ENCODE peak calls at places on chromosomes 6 and 20, in ten cellular contexts. One of them, this sample, is unnamed.

GRCh38 chr6:89371849-89372505 is 19.5 kb upstream of the UBE2J1 start:
- DNase-seq in GM23338: peak
- DNase-seq in foreskin fibroblast: peak
- DNase-seq in tibial artery: peak
- DNase-seq in AG04449: no peak
- DNase-seq in right lobe of liver: peak
- DNase-seq in fibroblast of lung: peak
- DNase-seq in MG63: peak
- DNase-seq in HFF-Myc: no peak
- DNase-seq in BJ: no peak
- DNase-seq in this sample: peak

GRCh38 chr6:6736753-6737654 is 148.5 kb downstream of the LY86 start:
- DNase-seq in HFF-Myc: peak
- DNase-seq in right lobe of liver: no peak
- DNase-seq in foreskin fibroblast: peak
- DNase-seq in BJ: peak
- DNase-seq in MG63: peak
- DNase-seq in GM23338: peak
- DNase-seq in AG04449: no peak
- DNase-seq in tibial artery: peak
- DNase-seq in fibroblast of lung: peak
- DNase-seq in this sample: peak

GRCh38 chr20:33679758-33680485 is 5.7 kb upstream of the NECAB3 start:
- DNase-seq in fibroblast of lung: no peak
- DNase-seq in BJ: no peak
- DNase-seq in HFF-Myc: no peak
- DNase-seq in foreskin fibroblast: no peak
- DNase-seq in GM23338: no peak
- DNase-seq in MG63: no peak
- DNase-seq in right lobe of liver: no peak
- DNase-seq in tibial artery: peak
- DNase-seq in AG04449: no peak
- DNase-seq in this sample: no peak

GRCh38 chr6:138240476-138241245 is 22.4 kb upstream of the PBOV1 start:
- DNase-seq in MG63: peak
- DNase-seq in right lobe of liver: no peak
- DNase-seq in fibroblast of lung: no peak
- DNase-seq in tibial artery: no peak
- DNase-seq in HFF-Myc: no peak
- DNase-seq in foreskin fibroblast: no peak
- DNase-seq in BJ: no peak
- DNase-seq in GM23338: no peak
- DNase-seq in AG04449: peak
- DNase-seq in this sample: no peak

GRCh38 chr6:14130431-14131075 is 13.0 kb downstream of the CD83 start:
- DNase-seq in tibial artery: no peak
- DNase-seq in MG63: no peak
- DNase-seq in right lobe of liver: no peak
- DNase-seq in foreskin fibroblast: no peak
- DNase-seq in BJ: no peak
- DNase-seq in fibroblast of lung: no peak
- DNase-seq in HFF-Myc: no peak
- DNase-seq in AG04449: no peak
- DNase-seq in GM23338: no peak
- DNase-seq in this sample: no peak

GRCh38 chr20:39547546-39548410 is 585.6 kb downstream of the DHX35 start:
- DNase-seq in right lobe of liver: no peak
- DNase-seq in GM23338: peak
- DNase-seq in tibial artery: no peak
- DNase-seq in HFF-Myc: no peak
- DNase-seq in fibroblast of lung: no peak
- DNase-seq in BJ: no peak
- DNase-seq in MG63: no peak
- DNase-seq in foreskin fibroblast: no peak
- DNase-seq in AG04449: no peak
- DNase-seq in this sample: no peak

GRCh38 chr20:36808317-36809257 is 35.0 kb upstream of the DSN1 start:
- DNase-seq in GM23338: peak
- DNase-seq in tibial artery: peak
- DNase-seq in AG04449: peak
- DNase-seq in MG63: peak
- DNase-seq in right lobe of liver: peak
- DNase-seq in BJ: no peak
- DNase-seq in HFF-Myc: no peak
- DNase-seq in foreskin fibroblast: peak
- DNase-seq in fibroblast of lung: peak
- DNase-seq in this sample: peak

GRCh38 chr6:5695260-5696245 is 311.2 kb downstream of the NRN1 start:
- DNase-seq in right lobe of liver: no peak
- DNase-seq in BJ: peak
- DNase-seq in tibial artery: peak
- DNase-seq in AG04449: peak
- DNase-seq in foreskin fibroblast: peak
- DNase-seq in HFF-Myc: peak
- DNase-seq in GM23338: no peak
- DNase-seq in MG63: peak
- DNase-seq in fibroblast of lung: peak
- DNase-seq in this sample: peak

GRCh38 chr20:16701296-16701695 is 28.5 kb upstream of the SNRPB2 start:
- DNase-seq in tibial artery: no peak
- DNase-seq in HFF-Myc: no peak
- DNase-seq in GM23338: peak
- DNase-seq in MG63: no peak
- DNase-seq in fibroblast of lung: no peak
- DNase-seq in AG04449: no peak
- DNase-seq in foreskin fibroblast: no peak
- DNase-seq in right lobe of liver: no peak
- DNase-seq in BJ: no peak
- DNase-seq in this sample: no peak

GRCh38 chr6:122671246-122671645 is 61.0 kb downstream of the PKIB start:
- DNase-seq in tibial artery: no peak
- DNase-seq in BJ: no peak
- DNase-seq in GM23338: no peak
- DNase-seq in AG04449: no peak
- DNase-seq in right lobe of liver: no peak
- DNase-seq in fibroblast of lung: no peak
- DNase-seq in MG63: no peak
- DNase-seq in HFF-Myc: no peak
- DNase-seq in foreskin fibroblast: no peak
- DNase-seq in this sample: no peak

GRCh38 chr6:53737746-53738145 is 57.1 kb upstream of the LRRC1 start:
- DNase-seq in AG04449: no peak
- DNase-seq in HFF-Myc: no peak
- DNase-seq in foreskin fibroblast: no peak
- DNase-seq in MG63: no peak
- DNase-seq in tibial artery: no peak
- DNase-seq in fibroblast of lung: no peak
- DNase-seq in BJ: no peak
- DNase-seq in GM23338: no peak
- DNase-seq in right lobe of liver: no peak
- DNase-seq in this sample: no peak

GRCh38 chr6:162200036-162200435 is 527.5 kb downstream of the PRKN start:
- DNase-seq in AG04449: no peak
- DNase-seq in HFF-Myc: no peak
- DNase-seq in GM23338: no peak
- DNase-seq in fibroblast of lung: no peak
- DNase-seq in right lobe of liver: no peak
- DNase-seq in MG63: no peak
- DNase-seq in BJ: no peak
- DNase-seq in foreskin fibroblast: no peak
- DNase-seq in tibial artery: no peak
- DNase-seq in this sample: no peak

GRCh38 chr20:59421089-59421488 is 120.7 kb downstream of the EDN3 start:
- DNase-seq in AG04449: no peak
- DNase-seq in BJ: no peak
- DNase-seq in fibroblast of lung: no peak
- DNase-seq in foreskin fibroblast: no peak
- DNase-seq in tibial artery: no peak
- DNase-seq in right lobe of liver: no peak
- DNase-seq in HFF-Myc: no peak
- DNase-seq in GM23338: no peak
- DNase-seq in MG63: no peak
- DNase-seq in this sample: no peak

GRCh38 chr6:90216081-90216977 is 80.3 kb downstream of the BACH2 start:
- DNase-seq in tibial artery: peak
- DNase-seq in right lobe of liver: no peak
- DNase-seq in HFF-Myc: no peak
- DNase-seq in foreskin fibroblast: no peak
- DNase-seq in AG04449: peak
- DNase-seq in fibroblast of lung: peak
- DNase-seq in BJ: no peak
- DNase-seq in GM23338: peak
- DNase-seq in MG63: peak
- DNase-seq in this sample: peak

GRCh38 chr6:107728564-107728897 is 95.6 kb downstream of the SCML4 start:
- DNase-seq in AG04449: no peak
- DNase-seq in tibial artery: no peak
- DNase-seq in BJ: no peak
- DNase-seq in right lobe of liver: no peak
- DNase-seq in foreskin fibroblast: no peak
- DNase-seq in GM23338: no peak
- DNase-seq in fibroblast of lung: no peak
- DNase-seq in HFF-Myc: no peak
- DNase-seq in MG63: no peak
- DNase-seq in this sample: no peak

GRCh38 chr20:53265304-53265875 is 293.2 kb downstream of the TSHZ2 start:
- DNase-seq in MG63: no peak
- DNase-seq in AG04449: no peak
- DNase-seq in fibroblast of lung: no peak
- DNase-seq in right lobe of liver: no peak
- DNase-seq in BJ: no peak
- DNase-seq in tibial artery: no peak
- DNase-seq in foreskin fibroblast: no peak
- DNase-seq in HFF-Myc: no peak
- DNase-seq in GM23338: no peak
- DNase-seq in this sample: no peak

GRCh38 chr6:101614774-101615173 is 221.3 kb downstream of the GRIK2 start:
- DNase-seq in foreskin fibroblast: peak
- DNase-seq in AG04449: no peak
- DNase-seq in GM23338: peak
- DNase-seq in HFF-Myc: no peak
- DNase-seq in BJ: peak
- DNase-seq in tibial artery: no peak
- DNase-seq in MG63: no peak
- DNase-seq in fibroblast of lung: peak
- DNase-seq in right lobe of liver: no peak
- DNase-seq in this sample: peak

DNA sequence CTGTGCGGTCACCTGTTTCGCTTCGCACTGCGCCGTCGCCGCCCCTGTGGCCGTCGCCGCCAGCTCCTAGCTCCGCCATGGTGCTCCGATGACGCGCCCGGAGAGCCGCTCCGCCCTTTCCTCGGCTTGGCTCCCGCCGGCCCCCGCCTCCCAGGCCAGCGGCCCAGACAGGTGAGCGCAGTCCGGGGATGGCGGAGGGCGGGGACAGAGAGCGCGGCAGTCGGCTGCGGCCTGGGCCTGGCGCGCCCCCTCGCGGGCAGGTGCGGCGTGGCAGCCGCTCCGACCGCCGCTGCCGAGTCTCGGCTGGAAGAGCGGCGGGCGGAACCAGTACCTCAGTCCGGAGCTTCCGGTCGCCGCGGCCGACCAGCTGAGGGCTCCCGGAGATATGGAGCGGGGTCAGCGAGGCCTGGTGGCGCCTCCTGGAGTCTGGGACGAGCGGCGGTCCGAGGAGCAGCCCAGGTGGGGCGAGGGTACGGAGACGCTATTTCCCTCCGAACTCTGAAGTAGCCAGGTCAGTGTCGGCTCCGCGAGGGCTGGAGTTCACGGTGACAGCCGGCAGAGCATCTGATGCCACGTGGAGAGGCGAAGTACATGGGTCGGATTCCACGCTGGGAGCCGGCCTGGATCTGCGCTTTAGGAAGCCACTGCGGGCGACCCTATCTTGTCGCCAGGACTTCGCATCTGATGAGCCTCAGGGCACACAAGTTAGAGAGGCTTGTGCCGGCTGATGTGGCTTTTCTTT is at the start of gene MAP7:
- DNase-seq in GM23338: peak
- DNase-seq in right lobe of liver: peak
- DNase-seq in BJ: no peak
- DNase-seq in HFF-Myc: no peak
- DNase-seq in AG04449: no peak
- DNase-seq in foreskin fibroblast: no peak
- DNase-seq in MG63: peak
- DNase-seq in fibroblast of lung: no peak
- DNase-seq in tibial artery: peak
- DNase-seq in this sample: peak
- H3K4me3 ChIP-seq in GM23338: peak
- H3K4me3 ChIP-seq in right lobe of liver: peak
- H3K4me3 ChIP-seq in BJ: peak
- H3K4me3 ChIP-seq in HFF-Myc: peak
- H3K4me3 ChIP-seq in AG04449: peak
- H3K4me3 ChIP-seq in foreskin fibroblast: peak
- H3K4me3 ChIP-seq in MG63: peak
- H3K4me3 ChIP-seq in fibroblast of lung: peak
- H3K4me3 ChIP-seq in tibial artery: peak
- H3K4me3 ChIP-seq in this sample: peak

DNA sequence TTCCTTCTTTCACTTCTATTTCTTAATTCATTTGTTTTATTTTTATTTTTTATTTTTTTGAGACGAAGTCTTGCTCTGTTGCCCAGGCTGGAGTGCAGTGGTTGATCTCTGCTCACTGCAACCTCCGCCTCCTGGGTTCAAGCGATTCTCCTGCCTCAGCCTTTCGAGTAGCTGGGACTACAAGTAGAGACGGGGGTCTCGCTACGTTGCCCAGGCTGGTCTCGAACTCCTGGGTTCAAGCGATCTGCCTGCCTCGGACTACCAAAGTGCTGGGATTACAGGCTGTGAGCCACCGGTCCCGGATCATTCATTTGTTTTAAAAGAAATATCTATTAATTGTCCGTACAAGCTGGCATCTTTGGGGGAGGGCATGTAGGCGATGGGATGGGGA is 487 bp upstream of the NFKBIE start:
- DNase-seq in GM23338: no peak
- DNase-seq in BJ: no peak
- DNase-seq in right lobe of liver: no peak
- DNase-seq in foreskin fibroblast: no peak
- DNase-seq in AG04449: no peak
- DNase-seq in tibial artery: no peak
- DNase-seq in MG63: no peak
- DNase-seq in HFF-Myc: no peak
- DNase-seq in fibroblast of lung: no peak
- DNase-seq in this sample: no peak
- H3K4me3 ChIP-seq in GM23338: peak
- H3K4me3 ChIP-seq in BJ: no peak
- H3K4me3 ChIP-seq in right lobe of liver: peak
- H3K4me3 ChIP-seq in foreskin fibroblast: peak
- H3K4me3 ChIP-seq in AG04449: no peak
- H3K4me3 ChIP-seq in tibial artery: peak
- H3K4me3 ChIP-seq in MG63: peak
- H3K4me3 ChIP-seq in HFF-Myc: peak
- H3K4me3 ChIP-seq in fibroblast of lung: no peak
- H3K4me3 ChIP-seq in this sample: peak

GRCh38 chr20:32010666-32011065 is 428 bp downstream of the CCM2L start:
- DNase-seq in BJ: no peak
- DNase-seq in tibial artery: no peak
- DNase-seq in GM23338: peak
- DNase-seq in right lobe of liver: no peak
- DNase-seq in AG04449: no peak
- DNase-seq in fibroblast of lung: no peak
- DNase-seq in MG63: no peak
- DNase-seq in HFF-Myc: no peak
- DNase-seq in foreskin fibroblast: no peak
- DNase-seq in this sample: no peak
- H3K4me3 ChIP-seq in BJ: no peak
- H3K4me3 ChIP-seq in tibial artery: peak
- H3K4me3 ChIP-seq in GM23338: peak
- H3K4me3 ChIP-seq in right lobe of liver: peak
- H3K4me3 ChIP-seq in AG04449: no peak
- H3K4me3 ChIP-seq in fibroblast of lung: no peak
- H3K4me3 ChIP-seq in MG63: no peak
- H3K4me3 ChIP-seq in HFF-Myc: no peak
- H3K4me3 ChIP-seq in foreskin fibroblast: no peak
- H3K4me3 ChIP-seq in this sample: no peak

GRCh38 chr20:51532577-51533191 is 9.8 kb downstream of the NFATC2 start:
- DNase-seq in BJ: no peak
- DNase-seq in AG04449: no peak
- DNase-seq in tibial artery: peak
- DNase-seq in HFF-Myc: no peak
- DNase-seq in GM23338: no peak
- DNase-seq in right lobe of liver: peak
- DNase-seq in fibroblast of lung: peak
- DNase-seq in foreskin fibroblast: peak
- DNase-seq in MG63: peak
- DNase-seq in this sample: no peak
- H3K4me3 ChIP-seq in BJ: no peak
- H3K4me3 ChIP-seq in AG04449: no peak
- H3K4me3 ChIP-seq in tibial artery: no peak
- H3K4me3 ChIP-seq in HFF-Myc: no peak
- H3K4me3 ChIP-seq in GM23338: no peak
- H3K4me3 ChIP-seq in right lobe of liver: no peak
- H3K4me3 ChIP-seq in fibroblast of lung: no peak
- H3K4me3 ChIP-seq in foreskin fibroblast: no peak
- H3K4me3 ChIP-seq in MG63: no peak
- H3K4me3 ChIP-seq in this sample: no peak